ENCODE peak calls at places on chromosomes 2 and 18, in seven cellular contexts. One of them, this sample, is unnamed.
A peak's percentile ranks its signal among the peaks of the same experiment; 100 is the strongest.

GRCh38 chr2:223668302-223668998 is 66.3 kb upstream of the SCG2 start:
- DNase-seq in spleen: no peak
- DNase-seq in lower lobe of right lung: no peak
- DNase-seq in hepatocyte: peak; percentile 9
- DNase-seq in A549: no peak
- DNase-seq in pancreas: no peak
- DNase-seq in neural progenitor cell: no peak
- DNase-seq in this sample: no peak

GRCh38 chr18:35605686-35606417 is 24.3 kb downstream of the GALNT1 start:
- DNase-seq in neural progenitor cell: no peak
- DNase-seq in hepatocyte: no peak
- DNase-seq in pancreas: no peak
- DNase-seq in spleen: no peak
- DNase-seq in lower lobe of right lung: no peak
- DNase-seq in A549: no peak
- DNase-seq in this sample: no peak

GRCh38 chr18:61335737-61336555 is 2.7 kb downstream of the CDH20 start:
- DNase-seq in spleen: no peak
- DNase-seq in neural progenitor cell: no peak
- DNase-seq in hepatocyte: no peak
- DNase-seq in A549: no peak
- DNase-seq in pancreas: no peak
- DNase-seq in lower lobe of right lung: no peak
- DNase-seq in this sample: no peak

GRCh38 chr2:45643095-45643494 is 8.4 kb upstream of the PRKCE start:
- DNase-seq in hepatocyte: no peak
- DNase-seq in spleen: no peak
- DNase-seq in A549: no peak
- DNase-seq in lower lobe of right lung: no peak
- DNase-seq in neural progenitor cell: peak; percentile 32
- DNase-seq in pancreas: no peak
- DNase-seq in this sample: no peak

GRCh38 chr18:67104700-67105284 is 411.7 kb downstream of the DSEL start:
- DNase-seq in pancreas: peak; percentile 67
- DNase-seq in neural progenitor cell: peak; percentile 82
- DNase-seq in hepatocyte: peak; percentile 90
- DNase-seq in spleen: no peak
- DNase-seq in lower lobe of right lung: peak; percentile 52
- DNase-seq in A549: peak; percentile 68
- DNase-seq in this sample: peak; percentile 72

GRCh38 chr2:9739508-9739907 is 103.8 kb upstream of the TAF1B start:
- DNase-seq in hepatocyte: no peak
- DNase-seq in spleen: peak; percentile 86
- DNase-seq in lower lobe of right lung: peak; percentile 58
- DNase-seq in neural progenitor cell: no peak
- DNase-seq in pancreas: no peak
- DNase-seq in A549: no peak
- DNase-seq in this sample: no peak

GRCh38 chr2:216546646-216547403 is 48.2 kb downstream of the RPL37A start:
- DNase-seq in A549: no peak
- DNase-seq in spleen: no peak
- DNase-seq in pancreas: no peak
- DNase-seq in hepatocyte: no peak
- DNase-seq in neural progenitor cell: no peak
- DNase-seq in lower lobe of right lung: no peak
- DNase-seq in this sample: no peak

GRCh38 chr2:113791697-113792590 is 35.5 kb upstream of the SLC35F5 start:
- DNase-seq in pancreas: no peak
- DNase-seq in neural progenitor cell: no peak
- DNase-seq in lower lobe of right lung: no peak
- DNase-seq in A549: peak; percentile 37
- DNase-seq in hepatocyte: no peak
- DNase-seq in spleen: no peak
- DNase-seq in this sample: no peak

GRCh38 chr18:58194028-58194427 is 150.0 kb downstream of the NEDD4L start:
- DNase-seq in spleen: no peak
- DNase-seq in A549: no peak
- DNase-seq in neural progenitor cell: peak; percentile 63
- DNase-seq in hepatocyte: peak; percentile 73
- DNase-seq in lower lobe of right lung: no peak
- DNase-seq in pancreas: no peak
- DNase-seq in this sample: no peak

GRCh38 chr2:207226671-207227061 is 60.9 kb upstream of the KLF7 start:
- DNase-seq in spleen: no peak
- DNase-seq in A549: no peak
- DNase-seq in neural progenitor cell: no peak
- DNase-seq in lower lobe of right lung: no peak
- DNase-seq in pancreas: no peak
- DNase-seq in hepatocyte: no peak
- DNase-seq in this sample: no peak

GRCh38 chr2:226420646-226421045 is 379.0 kb downstream of the IRS1 start:
- DNase-seq in spleen: no peak
- DNase-seq in pancreas: no peak
- DNase-seq in lower lobe of right lung: no peak
- DNase-seq in hepatocyte: no peak
- DNase-seq in A549: no peak
- DNase-seq in neural progenitor cell: no peak
- DNase-seq in this sample: no peak

GRCh38 chr2:162174778-162175177 is 22.7 kb upstream of the GCG start:
- DNase-seq in pancreas: no peak
- DNase-seq in A549: no peak
- DNase-seq in lower lobe of right lung: no peak
- DNase-seq in spleen: no peak
- DNase-seq in neural progenitor cell: no peak
- DNase-seq in hepatocyte: no peak
- DNase-seq in this sample: no peak

GRCh38 chr2:33134086-33134763 is 187.5 kb downstream of the LTBP1 start:
- DNase-seq in A549: peak; percentile 72
- DNase-seq in spleen: no peak
- DNase-seq in pancreas: no peak
- DNase-seq in neural progenitor cell: peak; percentile 41
- DNase-seq in lower lobe of right lung: no peak
- DNase-seq in hepatocyte: peak; percentile 66
- DNase-seq in this sample: peak; percentile 6

GRCh38 chr2:5538717-5539116 is 153.5 kb upstream of the SOX11 start:
- DNase-seq in A549: no peak
- DNase-seq in lower lobe of right lung: no peak
- DNase-seq in spleen: no peak
- DNase-seq in neural progenitor cell: no peak
- DNase-seq in pancreas: no peak
- DNase-seq in hepatocyte: peak; percentile 44
- DNase-seq in this sample: no peak

GRCh38 chr2:29443627-29444026 is 328.4 kb downstream of the CLIP4 start:
- DNase-seq in hepatocyte: no peak
- DNase-seq in pancreas: no peak
- DNase-seq in neural progenitor cell: no peak
- DNase-seq in A549: no peak
- DNase-seq in spleen: no peak
- DNase-seq in lower lobe of right lung: no peak
- DNase-seq in this sample: no peak

GRCh38 chr18:63186520-63186919 is 133.0 kb downstream of the BCL2 start:
- DNase-seq in hepatocyte: no peak
- DNase-seq in spleen: no peak
- DNase-seq in lower lobe of right lung: no peak
- DNase-seq in neural progenitor cell: no peak
- DNase-seq in pancreas: no peak
- DNase-seq in A549: no peak
- DNase-seq in this sample: no peak

GRCh38 chr18:54679318-54680149 is 88.5 kb downstream of the DYNAP start:
- DNase-seq in spleen: no peak
- DNase-seq in hepatocyte: peak; percentile 67
- DNase-seq in neural progenitor cell: peak; percentile 49
- DNase-seq in A549: peak; percentile 78
- DNase-seq in lower lobe of right lung: no peak
- DNase-seq in pancreas: no peak
- DNase-seq in this sample: peak; percentile 70

GRCh38 chr2:134320930-134321329 is 67.1 kb downstream of the MGAT5 start:
- DNase-seq in pancreas: no peak
- DNase-seq in A549: no peak
- DNase-seq in hepatocyte: no peak
- DNase-seq in neural progenitor cell: no peak
- DNase-seq in lower lobe of right lung: no peak
- DNase-seq in spleen: no peak
- DNase-seq in this sample: no peak

GRCh38 chr2:29281585-29281984 is 166.4 kb downstream of the CLIP4 start:
- DNase-seq in hepatocyte: peak; percentile 51
- DNase-seq in lower lobe of right lung: no peak
- DNase-seq in pancreas: peak; percentile 67
- DNase-seq in neural progenitor cell: peak; percentile 38
- DNase-seq in A549: peak; percentile 53
- DNase-seq in spleen: no peak
- DNase-seq in this sample: peak; percentile 50

GRCh38 chr2:239278361-239278760 is 122.5 kb downstream of the HDAC4 start:
- DNase-seq in hepatocyte: no peak
- DNase-seq in spleen: peak; percentile 23
- DNase-seq in A549: no peak
- DNase-seq in lower lobe of right lung: no peak
- DNase-seq in neural progenitor cell: no peak
- DNase-seq in pancreas: peak; percentile 31
- DNase-seq in this sample: no peak

GRCh38 chr2:7845332-7845731 is 836.5 kb upstream of the ID2 start:
- DNase-seq in neural progenitor cell: no peak
- DNase-seq in lower lobe of right lung: no peak
- DNase-seq in hepatocyte: no peak
- DNase-seq in spleen: no peak
- DNase-seq in pancreas: no peak
- DNase-seq in A549: no peak
- DNase-seq in this sample: no peak

GRCh38 chr2:202039278-202040100 is 5.8 kb downstream of the FZD7 start:
- DNase-seq in A549: no peak
- DNase-seq in hepatocyte: no peak
- DNase-seq in neural progenitor cell: peak; percentile 54
- DNase-seq in lower lobe of right lung: no peak
- DNase-seq in spleen: no peak
- DNase-seq in pancreas: no peak
- DNase-seq in this sample: no peak

GRCh38 chr2:200258881-200259576 is 47.5 kb upstream of the SPATS2L start:
- DNase-seq in spleen: no peak
- DNase-seq in hepatocyte: no peak
- DNase-seq in lower lobe of right lung: no peak
- DNase-seq in pancreas: no peak
- DNase-seq in neural progenitor cell: no peak
- DNase-seq in A549: no peak
- DNase-seq in this sample: no peak

GRCh38 chr18:6561029-6561861 is 146.5 kb upstream of the L3MBTL4 start:
- DNase-seq in neural progenitor cell: peak; percentile 82
- DNase-seq in A549: no peak
- DNase-seq in spleen: no peak
- DNase-seq in lower lobe of right lung: peak; percentile 79
- DNase-seq in pancreas: no peak
- DNase-seq in hepatocyte: peak; percentile 77
- DNase-seq in this sample: no peak

GRCh38 chr2:55160422-55160821 is 71.7 kb downstream of the CLHC1 start:
- DNase-seq in spleen: no peak
- DNase-seq in neural progenitor cell: no peak
- DNase-seq in hepatocyte: no peak
- DNase-seq in A549: no peak
- DNase-seq in pancreas: no peak
- DNase-seq in lower lobe of right lung: no peak
- DNase-seq in this sample: no peak

GRCh38 chr2:241029599-241030332 is 31.3 kb downstream of the SNED1 start:
- DNase-seq in hepatocyte: no peak
- DNase-seq in A549: no peak
- DNase-seq in spleen: peak; percentile 71
- DNase-seq in pancreas: no peak
- DNase-seq in lower lobe of right lung: no peak
- DNase-seq in neural progenitor cell: no peak
- DNase-seq in this sample: no peak

GRCh38 chr2:40395169-40396023 is 56.5 kb downstream of the SLC8A1 start:
- DNase-seq in neural progenitor cell: no peak
- DNase-seq in A549: no peak
- DNase-seq in lower lobe of right lung: no peak
- DNase-seq in hepatocyte: no peak
- DNase-seq in spleen: no peak
- DNase-seq in pancreas: no peak
- DNase-seq in this sample: no peak

GRCh38 chr18:8949206-8949605 is 153.3 kb upstream of the NDUFV2 start:
- DNase-seq in pancreas: no peak
- DNase-seq in hepatocyte: no peak
- DNase-seq in A549: no peak
- DNase-seq in lower lobe of right lung: no peak
- DNase-seq in neural progenitor cell: no peak
- DNase-seq in spleen: no peak
- DNase-seq in this sample: no peak

GRCh38 chr2:85470850-85471800 is 52.6 kb downstream of the SH2D6 start:
- DNase-seq in neural progenitor cell: no peak
- DNase-seq in spleen: peak; percentile 82
- DNase-seq in pancreas: peak; percentile 69
- DNase-seq in A549: peak; percentile 85
- DNase-seq in lower lobe of right lung: no peak
- DNase-seq in hepatocyte: peak; percentile 72
- DNase-seq in this sample: no peak

GRCh38 chr2:154623819-154624218 is 74.7 kb upstream of the KCNJ3 start:
- DNase-seq in hepatocyte: peak; percentile 67
- DNase-seq in neural progenitor cell: peak; percentile 65
- DNase-seq in pancreas: no peak
- DNase-seq in A549: peak; percentile 56
- DNase-seq in lower lobe of right lung: no peak
- DNase-seq in spleen: no peak
- DNase-seq in this sample: peak; percentile 23
- H3K4me3 ChIP-seq in hepatocyte: no peak overlapping the region
- H3K4me3 ChIP-seq in neural progenitor cell: no peak overlapping the region
- H3K4me3 ChIP-seq in pancreas: no peak overlapping the region
- H3K4me3 ChIP-seq in A549: no peak overlapping the region
- H3K4me3 ChIP-seq in lower lobe of right lung: no peak overlapping the region
- H3K4me3 ChIP-seq in spleen: no peak overlapping the region
- H3K4me3 ChIP-seq in this sample: no peak overlapping the region

DNA sequence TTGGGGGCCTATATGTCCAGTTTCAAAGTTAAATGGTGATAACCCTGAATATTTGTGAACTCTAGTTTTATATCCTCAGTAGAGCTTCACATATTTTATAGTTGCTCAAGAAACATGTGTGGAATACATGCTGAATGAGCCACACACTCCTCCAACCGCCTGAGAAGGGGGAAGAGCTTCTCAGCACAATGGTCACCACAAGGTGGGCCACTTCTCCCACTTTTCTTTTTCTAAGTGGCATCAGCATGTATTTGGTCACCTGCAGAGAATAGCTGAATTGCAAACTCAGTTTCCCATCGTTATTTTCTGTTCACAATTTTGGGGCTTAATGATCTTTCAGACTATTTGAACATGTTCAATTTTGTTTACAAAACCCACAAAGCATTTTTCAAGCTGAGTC is 340.5 kb downstream of the PARD3B start:
- DNase-seq in pancreas: no peak
- DNase-seq in lower lobe of right lung: no peak
- DNase-seq in spleen: no peak
- DNase-seq in hepatocyte: no peak
- DNase-seq in neural progenitor cell: peak; percentile 49
- DNase-seq in A549: no peak
- DNase-seq in this sample: no peak
- TF ChIP-seq CTCF in pancreas: no peak
- TF ChIP-seq CTCF in lower lobe of right lung: no peak
- TF ChIP-seq CTCF in spleen: no peak
- TF ChIP-seq CTCF in hepatocyte: peak; percentile 17
- TF ChIP-seq CTCF in neural progenitor cell: peak; percentile 58
- TF ChIP-seq CTCF in A549: no peak
- TF ChIP-seq CTCF in this sample: peak; percentile 10

GRCh38 chr2:64654993-64655666 is 1.4 kb upstream of the SERTAD2 start:
- DNase-seq in A549: peak; percentile 45
- DNase-seq in spleen: no peak
- DNase-seq in pancreas: no peak
- DNase-seq in lower lobe of right lung: no peak
- DNase-seq in hepatocyte: peak; percentile 46
- DNase-seq in neural progenitor cell: no peak
- DNase-seq in this sample: no peak
- H3K4me3 ChIP-seq in A549: peak overlapping the region; percentile 80
- H3K4me3 ChIP-seq in spleen: peak overlapping the region; percentile 91
- H3K4me3 ChIP-seq in pancreas: no peak overlapping the region
- H3K4me3 ChIP-seq in lower lobe of right lung: peak overlapping the region; percentile 84
- H3K4me3 ChIP-seq in hepatocyte: peak overlapping the region; percentile 85
- H3K4me3 ChIP-seq in neural progenitor cell: peak overlapping the region; percentile 64
- H3K4me3 ChIP-seq in this sample: peak overlapping the region; percentile 61

GRCh38 chr18:3455090-3455640 is 5.2 kb downstream of the TGIF1 start:
- DNase-seq in A549: no peak
- DNase-seq in hepatocyte: no peak
- DNase-seq in neural progenitor cell: peak; percentile 29
- DNase-seq in lower lobe of right lung: no peak
- DNase-seq in pancreas: no peak
- DNase-seq in spleen: no peak
- DNase-seq in this sample: no peak
- TF ChIP-seq CTCF in A549: no peak
- TF ChIP-seq CTCF in hepatocyte: no peak
- TF ChIP-seq CTCF in neural progenitor cell: no peak
- TF ChIP-seq CTCF in lower lobe of right lung: no peak
- TF ChIP-seq CTCF in pancreas: no peak
- TF ChIP-seq CTCF in spleen: no peak
- TF ChIP-seq CTCF in this sample: no peak

This sample was measured in LNCaP clone FGC.